ENCODE peak calls at places on chromosome 12, in five cellular contexts. F is CD8-positive, alpha-beta T cell; O is hypothalamus; Q is naive thymus-derived CD8-positive, alpha-beta T cell; X is HFFc6. E is an unnamed sample.

GRCh38 chr12:65609359-65609771 is 214.9 kb upstream of the HMGA2 start:
- DNase-seq in Q (no peak), X (peak; percentile 94), O (no peak), F (no peak), E (peak; percentile 99)

GRCh38 chr12:130461868-130462557 is 124.3 kb downstream of the PIWIL1 start:
- DNase-seq in O (no peak), Q (no peak), X (no peak), F (no peak), E (no peak)

GRCh38 chr12:99810718-99811593 is 163.4 kb downstream of the GARIN6 start:
- DNase-seq in O (no peak), X (peak; percentile 5), Q (no peak), F (no peak), E (peak; percentile 22)

GRCh38 chr12:18427520-18427919 is 166.2 kb downstream of the PIK3C2G start:
- DNase-seq in X (no peak), O (no peak), F (no peak), Q (no peak), E (no peak)

GRCh38 chr12:89126712-89127111 is 225.6 kb downstream of the DUSP6 start:
- DNase-seq in Q (no peak), F (no peak), O (no peak), X (no peak), E (peak; percentile 64)

GRCh38 chr12:56488041-56488955 is at the start of gene GLS2:
- DNase-seq in F (peak; percentile 80), Q (peak; percentile 56), X (peak; percentile 43), O (peak; percentile 70), E (no peak)

GRCh38 chr12:79374543-79374942 is 316.2 kb downstream of the PAWR start:
- DNase-seq in X (no peak), Q (no peak), F (no peak), O (no peak), E (peak; percentile 9)

GRCh38 chr12:107670999-107671643 is 14.5 kb upstream of the PWP1 start:
- DNase-seq in O (no peak), Q (peak; percentile 10), F (no peak), X (no peak), E (peak; percentile 9)